ENCODE peak calls at places on chromosomes 12 and 14, in nine cellular contexts. One of them, this sample, is unnamed.

GRCh38 chr12:109732321-109733305 is 19.0 kb downstream of the FAM222A start:
- DNase-seq in naive thymus-derived CD8-positive, alpha-beta T cell: no peak
- DNase-seq in COR-L47: no peak
- DNase-seq in germinal center: no peak
- DNase-seq in T-helper 9 cell: no peak
- DNase-seq in pancreas: peak
- DNase-seq in choroid plexus epithelial cell: no peak
- DNase-seq in stimulated activated CD4-positive, alpha-beta T cell treated with anti-CD3 and anti-CD28 coated beads, Interleukin-2, amount 100 ng/mL, for 48 hours: no peak
- DNase-seq in activated T-helper 9 cell treated with anti-CD3 and anti-CD28 coated beads, Interleukin-2, amount 50 U/mL, for 16 hours: no peak
- DNase-seq in this sample: no peak

GRCh38 chr12:51076235-51076930 is 7.0 kb downstream of the CSRNP2 start:
- DNase-seq in T-helper 9 cell: no peak
- DNase-seq in choroid plexus epithelial cell: no peak
- DNase-seq in naive thymus-derived CD8-positive, alpha-beta T cell: no peak
- DNase-seq in germinal center: no peak
- DNase-seq in pancreas: no peak
- DNase-seq in COR-L47: no peak
- DNase-seq in stimulated activated CD4-positive, alpha-beta T cell treated with anti-CD3 and anti-CD28 coated beads, Interleukin-2, amount 100 ng/mL, for 48 hours: peak
- DNase-seq in activated T-helper 9 cell treated with anti-CD3 and anti-CD28 coated beads, Interleukin-2, amount 50 U/mL, for 16 hours: no peak
- DNase-seq in this sample: no peak

GRCh38 chr14:103118019-103118662 is 5.1 kb upstream of the TNFAIP2 start:
- DNase-seq in germinal center: no peak
- DNase-seq in naive thymus-derived CD8-positive, alpha-beta T cell: no peak
- DNase-seq in choroid plexus epithelial cell: no peak
- DNase-seq in T-helper 9 cell: no peak
- DNase-seq in stimulated activated CD4-positive, alpha-beta T cell treated with anti-CD3 and anti-CD28 coated beads, Interleukin-2, amount 100 ng/mL, for 48 hours: no peak
- DNase-seq in activated T-helper 9 cell treated with anti-CD3 and anti-CD28 coated beads, Interleukin-2, amount 50 U/mL, for 16 hours: no peak
- DNase-seq in COR-L47: no peak
- DNase-seq in pancreas: no peak
- DNase-seq in this sample: no peak

GRCh38 chr12:101207086-101207780 is 2.8 kb downstream of the SLC5A8 start:
- DNase-seq in pancreas: no peak
- DNase-seq in stimulated activated CD4-positive, alpha-beta T cell treated with anti-CD3 and anti-CD28 coated beads, Interleukin-2, amount 100 ng/mL, for 48 hours: no peak
- DNase-seq in choroid plexus epithelial cell: no peak
- DNase-seq in T-helper 9 cell: no peak
- DNase-seq in germinal center: no peak
- DNase-seq in naive thymus-derived CD8-positive, alpha-beta T cell: no peak
- DNase-seq in COR-L47: no peak
- DNase-seq in activated T-helper 9 cell treated with anti-CD3 and anti-CD28 coated beads, Interleukin-2, amount 50 U/mL, for 16 hours: no peak
- DNase-seq in this sample: no peak

GRCh38 chr12:100733817-100734593 is 60.6 kb upstream of the ANO4 start:
- DNase-seq in germinal center: no peak
- DNase-seq in COR-L47: peak
- DNase-seq in stimulated activated CD4-positive, alpha-beta T cell treated with anti-CD3 and anti-CD28 coated beads, Interleukin-2, amount 100 ng/mL, for 48 hours: no peak
- DNase-seq in choroid plexus epithelial cell: peak
- DNase-seq in pancreas: no peak
- DNase-seq in naive thymus-derived CD8-positive, alpha-beta T cell: no peak
- DNase-seq in T-helper 9 cell: no peak
- DNase-seq in activated T-helper 9 cell treated with anti-CD3 and anti-CD28 coated beads, Interleukin-2, amount 50 U/mL, for 16 hours: no peak
- DNase-seq in this sample: no peak

GRCh38 chr12:3662516-3662915 is 90.4 kb downstream of the CRACR2A start:
- DNase-seq in germinal center: no peak
- DNase-seq in COR-L47: no peak
- DNase-seq in choroid plexus epithelial cell: peak
- DNase-seq in pancreas: no peak
- DNase-seq in naive thymus-derived CD8-positive, alpha-beta T cell: no peak
- DNase-seq in T-helper 9 cell: no peak
- DNase-seq in activated T-helper 9 cell treated with anti-CD3 and anti-CD28 coated beads, Interleukin-2, amount 50 U/mL, for 16 hours: no peak
- DNase-seq in stimulated activated CD4-positive, alpha-beta T cell treated with anti-CD3 and anti-CD28 coated beads, Interleukin-2, amount 100 ng/mL, for 48 hours: no peak
- DNase-seq in this sample: no peak

GRCh38 chr14:89276424-89276975 is 140.5 kb downstream of the FOXN3 start:
- DNase-seq in germinal center: no peak
- DNase-seq in COR-L47: no peak
- DNase-seq in T-helper 9 cell: no peak
- DNase-seq in stimulated activated CD4-positive, alpha-beta T cell treated with anti-CD3 and anti-CD28 coated beads, Interleukin-2, amount 100 ng/mL, for 48 hours: peak
- DNase-seq in naive thymus-derived CD8-positive, alpha-beta T cell: peak
- DNase-seq in pancreas: peak
- DNase-seq in activated T-helper 9 cell treated with anti-CD3 and anti-CD28 coated beads, Interleukin-2, amount 50 U/mL, for 16 hours: peak
- DNase-seq in choroid plexus epithelial cell: peak
- DNase-seq in this sample: peak

GRCh38 chr12:18747960-18748359 is 10.0 kb downstream of the CAPZA3 start:
- DNase-seq in pancreas: no peak
- DNase-seq in germinal center: no peak
- DNase-seq in choroid plexus epithelial cell: peak
- DNase-seq in activated T-helper 9 cell treated with anti-CD3 and anti-CD28 coated beads, Interleukin-2, amount 50 U/mL, for 16 hours: no peak
- DNase-seq in naive thymus-derived CD8-positive, alpha-beta T cell: no peak
- DNase-seq in stimulated activated CD4-positive, alpha-beta T cell treated with anti-CD3 and anti-CD28 coated beads, Interleukin-2, amount 100 ng/mL, for 48 hours: no peak
- DNase-seq in COR-L47: no peak
- DNase-seq in T-helper 9 cell: no peak
- DNase-seq in this sample: no peak

GRCh38 chr14:24426912-24427536 is 2.4 kb downstream of the CBLN3 start:
- DNase-seq in activated T-helper 9 cell treated with anti-CD3 and anti-CD28 coated beads, Interleukin-2, amount 50 U/mL, for 16 hours: no peak
- DNase-seq in COR-L47: no peak
- DNase-seq in T-helper 9 cell: peak
- DNase-seq in choroid plexus epithelial cell: no peak
- DNase-seq in pancreas: peak
- DNase-seq in stimulated activated CD4-positive, alpha-beta T cell treated with anti-CD3 and anti-CD28 coated beads, Interleukin-2, amount 100 ng/mL, for 48 hours: no peak
- DNase-seq in germinal center: no peak
- DNase-seq in naive thymus-derived CD8-positive, alpha-beta T cell: no peak
- DNase-seq in this sample: no peak

GRCh38 chr12:66596189-66596588 is 82.7 kb downstream of the GRIP1 start:
- DNase-seq in naive thymus-derived CD8-positive, alpha-beta T cell: no peak
- DNase-seq in pancreas: no peak
- DNase-seq in choroid plexus epithelial cell: peak
- DNase-seq in stimulated activated CD4-positive, alpha-beta T cell treated with anti-CD3 and anti-CD28 coated beads, Interleukin-2, amount 100 ng/mL, for 48 hours: no peak
- DNase-seq in activated T-helper 9 cell treated with anti-CD3 and anti-CD28 coated beads, Interleukin-2, amount 50 U/mL, for 16 hours: no peak
- DNase-seq in COR-L47: no peak
- DNase-seq in germinal center: no peak
- DNase-seq in T-helper 9 cell: no peak
- DNase-seq in this sample: no peak

GRCh38 chr14:101020971-101021370 is 117.4 kb upstream of the RTL1 start:
- DNase-seq in naive thymus-derived CD8-positive, alpha-beta T cell: no peak
- DNase-seq in stimulated activated CD4-positive, alpha-beta T cell treated with anti-CD3 and anti-CD28 coated beads, Interleukin-2, amount 100 ng/mL, for 48 hours: no peak
- DNase-seq in pancreas: peak
- DNase-seq in COR-L47: no peak
- DNase-seq in choroid plexus epithelial cell: no peak
- DNase-seq in germinal center: no peak
- DNase-seq in activated T-helper 9 cell treated with anti-CD3 and anti-CD28 coated beads, Interleukin-2, amount 50 U/mL, for 16 hours: no peak
- DNase-seq in T-helper 9 cell: no peak
- DNase-seq in this sample: no peak

GRCh38 chr12:19415563-19415962 is 23.7 kb upstream of the AEBP2 start:
- DNase-seq in COR-L47: no peak
- DNase-seq in choroid plexus epithelial cell: no peak
- DNase-seq in stimulated activated CD4-positive, alpha-beta T cell treated with anti-CD3 and anti-CD28 coated beads, Interleukin-2, amount 100 ng/mL, for 48 hours: no peak
- DNase-seq in T-helper 9 cell: no peak
- DNase-seq in activated T-helper 9 cell treated with anti-CD3 and anti-CD28 coated beads, Interleukin-2, amount 50 U/mL, for 16 hours: no peak
- DNase-seq in naive thymus-derived CD8-positive, alpha-beta T cell: no peak
- DNase-seq in pancreas: no peak
- DNase-seq in germinal center: no peak
- DNase-seq in this sample: no peak

GRCh38 chr12:103583008-103583407 is 4.1 kb upstream of the STAB2 start:
- DNase-seq in T-helper 9 cell: no peak
- DNase-seq in COR-L47: no peak
- DNase-seq in activated T-helper 9 cell treated with anti-CD3 and anti-CD28 coated beads, Interleukin-2, amount 50 U/mL, for 16 hours: no peak
- DNase-seq in pancreas: no peak
- DNase-seq in choroid plexus epithelial cell: no peak
- DNase-seq in naive thymus-derived CD8-positive, alpha-beta T cell: no peak
- DNase-seq in stimulated activated CD4-positive, alpha-beta T cell treated with anti-CD3 and anti-CD28 coated beads, Interleukin-2, amount 100 ng/mL, for 48 hours: no peak
- DNase-seq in germinal center: no peak
- DNase-seq in this sample: no peak

GRCh38 chr12:106941481-106942156 is 14.1 kb upstream of the TMEM263 start:
- DNase-seq in choroid plexus epithelial cell: no peak
- DNase-seq in pancreas: no peak
- DNase-seq in germinal center: no peak
- DNase-seq in naive thymus-derived CD8-positive, alpha-beta T cell: no peak
- DNase-seq in T-helper 9 cell: no peak
- DNase-seq in COR-L47: no peak
- DNase-seq in stimulated activated CD4-positive, alpha-beta T cell treated with anti-CD3 and anti-CD28 coated beads, Interleukin-2, amount 100 ng/mL, for 48 hours: no peak
- DNase-seq in activated T-helper 9 cell treated with anti-CD3 and anti-CD28 coated beads, Interleukin-2, amount 50 U/mL, for 16 hours: no peak
- DNase-seq in this sample: no peak

GRCh38 chr12:103640410-103640809 is 53.3 kb downstream of the STAB2 start:
- DNase-seq in pancreas: no peak
- DNase-seq in activated T-helper 9 cell treated with anti-CD3 and anti-CD28 coated beads, Interleukin-2, amount 50 U/mL, for 16 hours: no peak
- DNase-seq in naive thymus-derived CD8-positive, alpha-beta T cell: no peak
- DNase-seq in choroid plexus epithelial cell: no peak
- DNase-seq in COR-L47: no peak
- DNase-seq in germinal center: no peak
- DNase-seq in stimulated activated CD4-positive, alpha-beta T cell treated with anti-CD3 and anti-CD28 coated beads, Interleukin-2, amount 100 ng/mL, for 48 hours: no peak
- DNase-seq in T-helper 9 cell: no peak
- DNase-seq in this sample: no peak

GRCh38 chr14:104436047-104436531 is 143.5 kb upstream of the C14orf180 start:
- DNase-seq in activated T-helper 9 cell treated with anti-CD3 and anti-CD28 coated beads, Interleukin-2, amount 50 U/mL, for 16 hours: no peak
- DNase-seq in naive thymus-derived CD8-positive, alpha-beta T cell: no peak
- DNase-seq in COR-L47: no peak
- DNase-seq in germinal center: no peak
- DNase-seq in stimulated activated CD4-positive, alpha-beta T cell treated with anti-CD3 and anti-CD28 coated beads, Interleukin-2, amount 100 ng/mL, for 48 hours: no peak
- DNase-seq in T-helper 9 cell: no peak
- DNase-seq in choroid plexus epithelial cell: peak
- DNase-seq in pancreas: peak
- DNase-seq in this sample: no peak

GRCh38 chr12:109721276-109721675 is 7.7 kb downstream of the FAM222A start:
- DNase-seq in stimulated activated CD4-positive, alpha-beta T cell treated with anti-CD3 and anti-CD28 coated beads, Interleukin-2, amount 100 ng/mL, for 48 hours: no peak
- DNase-seq in activated T-helper 9 cell treated with anti-CD3 and anti-CD28 coated beads, Interleukin-2, amount 50 U/mL, for 16 hours: no peak
- DNase-seq in naive thymus-derived CD8-positive, alpha-beta T cell: no peak
- DNase-seq in pancreas: peak
- DNase-seq in choroid plexus epithelial cell: no peak
- DNase-seq in T-helper 9 cell: no peak
- DNase-seq in COR-L47: no peak
- DNase-seq in germinal center: no peak
- DNase-seq in this sample: no peak

GRCh38 chr14:75470238-75470797 is 42.5 kb downstream of the JDP2 start:
- DNase-seq in stimulated activated CD4-positive, alpha-beta T cell treated with anti-CD3 and anti-CD28 coated beads, Interleukin-2, amount 100 ng/mL, for 48 hours: no peak
- DNase-seq in T-helper 9 cell: no peak
- DNase-seq in COR-L47: no peak
- DNase-seq in activated T-helper 9 cell treated with anti-CD3 and anti-CD28 coated beads, Interleukin-2, amount 50 U/mL, for 16 hours: no peak
- DNase-seq in choroid plexus epithelial cell: no peak
- DNase-seq in pancreas: no peak
- DNase-seq in naive thymus-derived CD8-positive, alpha-beta T cell: no peak
- DNase-seq in germinal center: peak
- DNase-seq in this sample: no peak

GRCh38 chr12:27852742-27853141 is 72.7 kb upstream of the MANSC4 start:
- DNase-seq in stimulated activated CD4-positive, alpha-beta T cell treated with anti-CD3 and anti-CD28 coated beads, Interleukin-2, amount 100 ng/mL, for 48 hours: no peak
- DNase-seq in germinal center: no peak
- DNase-seq in COR-L47: no peak
- DNase-seq in naive thymus-derived CD8-positive, alpha-beta T cell: no peak
- DNase-seq in choroid plexus epithelial cell: no peak
- DNase-seq in T-helper 9 cell: no peak
- DNase-seq in pancreas: no peak
- DNase-seq in activated T-helper 9 cell treated with anti-CD3 and anti-CD28 coated beads, Interleukin-2, amount 50 U/mL, for 16 hours: no peak
- DNase-seq in this sample: no peak

GRCh38 chr12:27020761-27021160 is 1.6 kb upstream of the MED21 start:
- DNase-seq in activated T-helper 9 cell treated with anti-CD3 and anti-CD28 coated beads, Interleukin-2, amount 50 U/mL, for 16 hours: no peak
- DNase-seq in naive thymus-derived CD8-positive, alpha-beta T cell: no peak
- DNase-seq in T-helper 9 cell: no peak
- DNase-seq in pancreas: no peak
- DNase-seq in germinal center: no peak
- DNase-seq in choroid plexus epithelial cell: no peak
- DNase-seq in stimulated activated CD4-positive, alpha-beta T cell treated with anti-CD3 and anti-CD28 coated beads, Interleukin-2, amount 100 ng/mL, for 48 hours: no peak
- DNase-seq in COR-L47: no peak
- DNase-seq in this sample: no peak

GRCh38 chr12:32134144-32134888 is 27.7 kb downstream of the BICD1 start:
- DNase-seq in T-helper 9 cell: no peak
- DNase-seq in stimulated activated CD4-positive, alpha-beta T cell treated with anti-CD3 and anti-CD28 coated beads, Interleukin-2, amount 100 ng/mL, for 48 hours: peak
- DNase-seq in pancreas: no peak
- DNase-seq in naive thymus-derived CD8-positive, alpha-beta T cell: no peak
- DNase-seq in COR-L47: no peak
- DNase-seq in activated T-helper 9 cell treated with anti-CD3 and anti-CD28 coated beads, Interleukin-2, amount 50 U/mL, for 16 hours: peak
- DNase-seq in choroid plexus epithelial cell: peak
- DNase-seq in germinal center: peak
- DNase-seq in this sample: peak

GRCh38 chr12:63068857-63069442 is 82.1 kb downstream of the AVPR1A start:
- DNase-seq in activated T-helper 9 cell treated with anti-CD3 and anti-CD28 coated beads, Interleukin-2, amount 50 U/mL, for 16 hours: no peak
- DNase-seq in pancreas: no peak
- DNase-seq in COR-L47: peak
- DNase-seq in germinal center: no peak
- DNase-seq in naive thymus-derived CD8-positive, alpha-beta T cell: no peak
- DNase-seq in T-helper 9 cell: no peak
- DNase-seq in choroid plexus epithelial cell: peak
- DNase-seq in stimulated activated CD4-positive, alpha-beta T cell treated with anti-CD3 and anti-CD28 coated beads, Interleukin-2, amount 100 ng/mL, for 48 hours: no peak
- DNase-seq in this sample: no peak

GRCh38 chr12:93195511-93195910 is 182.2 kb upstream of the NUDT4 start:
- DNase-seq in pancreas: no peak
- DNase-seq in T-helper 9 cell: no peak
- DNase-seq in COR-L47: no peak
- DNase-seq in naive thymus-derived CD8-positive, alpha-beta T cell: no peak
- DNase-seq in choroid plexus epithelial cell: no peak
- DNase-seq in activated T-helper 9 cell treated with anti-CD3 and anti-CD28 coated beads, Interleukin-2, amount 50 U/mL, for 16 hours: no peak
- DNase-seq in stimulated activated CD4-positive, alpha-beta T cell treated with anti-CD3 and anti-CD28 coated beads, Interleukin-2, amount 100 ng/mL, for 48 hours: no peak
- DNase-seq in germinal center: no peak
- DNase-seq in this sample: no peak

GRCh38 chr14:76080471-76080870 is 71.3 kb upstream of the GPATCH2L start:
- DNase-seq in activated T-helper 9 cell treated with anti-CD3 and anti-CD28 coated beads, Interleukin-2, amount 50 U/mL, for 16 hours: no peak
- DNase-seq in naive thymus-derived CD8-positive, alpha-beta T cell: no peak
- DNase-seq in T-helper 9 cell: no peak
- DNase-seq in stimulated activated CD4-positive, alpha-beta T cell treated with anti-CD3 and anti-CD28 coated beads, Interleukin-2, amount 100 ng/mL, for 48 hours: no peak
- DNase-seq in germinal center: no peak
- DNase-seq in choroid plexus epithelial cell: no peak
- DNase-seq in pancreas: no peak
- DNase-seq in COR-L47: no peak
- DNase-seq in this sample: no peak

GRCh38 chr12:103166949-103167348 is 209.5 kb downstream of the ASCL1 start:
- DNase-seq in T-helper 9 cell: no peak
- DNase-seq in naive thymus-derived CD8-positive, alpha-beta T cell: no peak
- DNase-seq in COR-L47: no peak
- DNase-seq in choroid plexus epithelial cell: no peak
- DNase-seq in pancreas: no peak
- DNase-seq in germinal center: no peak
- DNase-seq in stimulated activated CD4-positive, alpha-beta T cell treated with anti-CD3 and anti-CD28 coated beads, Interleukin-2, amount 100 ng/mL, for 48 hours: no peak
- DNase-seq in activated T-helper 9 cell treated with anti-CD3 and anti-CD28 coated beads, Interleukin-2, amount 50 U/mL, for 16 hours: no peak
- DNase-seq in this sample: no peak

GRCh38 chr12:58916891-58917570 is 3.3 kb downstream of the LRIG3 start:
- DNase-seq in naive thymus-derived CD8-positive, alpha-beta T cell: no peak
- DNase-seq in activated T-helper 9 cell treated with anti-CD3 and anti-CD28 coated beads, Interleukin-2, amount 50 U/mL, for 16 hours: no peak
- DNase-seq in germinal center: no peak
- DNase-seq in stimulated activated CD4-positive, alpha-beta T cell treated with anti-CD3 and anti-CD28 coated beads, Interleukin-2, amount 100 ng/mL, for 48 hours: no peak
- DNase-seq in T-helper 9 cell: no peak
- DNase-seq in pancreas: peak
- DNase-seq in choroid plexus epithelial cell: peak
- DNase-seq in COR-L47: no peak
- DNase-seq in this sample: no peak

GRCh38 chr14:93977790-93978581 is 1.6 kb upstream of the ASB2 start:
- DNase-seq in activated T-helper 9 cell treated with anti-CD3 and anti-CD28 coated beads, Interleukin-2, amount 50 U/mL, for 16 hours: peak
- DNase-seq in stimulated activated CD4-positive, alpha-beta T cell treated with anti-CD3 and anti-CD28 coated beads, Interleukin-2, amount 100 ng/mL, for 48 hours: peak
- DNase-seq in choroid plexus epithelial cell: no peak
- DNase-seq in germinal center: peak
- DNase-seq in pancreas: no peak
- DNase-seq in COR-L47: no peak
- DNase-seq in naive thymus-derived CD8-positive, alpha-beta T cell: peak
- DNase-seq in T-helper 9 cell: peak
- DNase-seq in this sample: peak

GRCh38 chr12:86229772-86230171 is 26.4 kb downstream of the MGAT4C start:
- DNase-seq in T-helper 9 cell: no peak
- DNase-seq in germinal center: no peak
- DNase-seq in stimulated activated CD4-positive, alpha-beta T cell treated with anti-CD3 and anti-CD28 coated beads, Interleukin-2, amount 100 ng/mL, for 48 hours: no peak
- DNase-seq in pancreas: no peak
- DNase-seq in naive thymus-derived CD8-positive, alpha-beta T cell: no peak
- DNase-seq in COR-L47: no peak
- DNase-seq in activated T-helper 9 cell treated with anti-CD3 and anti-CD28 coated beads, Interleukin-2, amount 50 U/mL, for 16 hours: no peak
- DNase-seq in choroid plexus epithelial cell: no peak
- DNase-seq in this sample: no peak

GRCh38 chr12:57261385-57261784 is 10.4 kb upstream of the STAC3 start:
- DNase-seq in T-helper 9 cell: no peak
- DNase-seq in naive thymus-derived CD8-positive, alpha-beta T cell: no peak
- DNase-seq in activated T-helper 9 cell treated with anti-CD3 and anti-CD28 coated beads, Interleukin-2, amount 50 U/mL, for 16 hours: no peak
- DNase-seq in COR-L47: peak
- DNase-seq in choroid plexus epithelial cell: no peak
- DNase-seq in stimulated activated CD4-positive, alpha-beta T cell treated with anti-CD3 and anti-CD28 coated beads, Interleukin-2, amount 100 ng/mL, for 48 hours: no peak
- DNase-seq in germinal center: no peak
- DNase-seq in pancreas: no peak
- DNase-seq in this sample: no peak

GRCh38 chr12:22543246-22544037 is 900 bp downstream of the C2CD5 start:
- DNase-seq in germinal center: peak
- DNase-seq in choroid plexus epithelial cell: peak
- DNase-seq in pancreas: peak
- DNase-seq in activated T-helper 9 cell treated with anti-CD3 and anti-CD28 coated beads, Interleukin-2, amount 50 U/mL, for 16 hours: peak
- DNase-seq in COR-L47: peak
- DNase-seq in stimulated activated CD4-positive, alpha-beta T cell treated with anti-CD3 and anti-CD28 coated beads, Interleukin-2, amount 100 ng/mL, for 48 hours: peak
- DNase-seq in naive thymus-derived CD8-positive, alpha-beta T cell: peak
- DNase-seq in T-helper 9 cell: peak
- DNase-seq in this sample: peak

GRCh38 chr14:50830932-50831703 is at the start of gene NIN:
- DNase-seq in COR-L47: peak
- DNase-seq in germinal center: peak
- DNase-seq in T-helper 9 cell: peak
- DNase-seq in pancreas: peak
- DNase-seq in naive thymus-derived CD8-positive, alpha-beta T cell: peak
- DNase-seq in choroid plexus epithelial cell: peak
- DNase-seq in activated T-helper 9 cell treated with anti-CD3 and anti-CD28 coated beads, Interleukin-2, amount 50 U/mL, for 16 hours: peak
- DNase-seq in stimulated activated CD4-positive, alpha-beta T cell treated with anti-CD3 and anti-CD28 coated beads, Interleukin-2, amount 100 ng/mL, for 48 hours: peak
- DNase-seq in this sample: peak

This sample was measured in stimulated activated naive B cell treated with anti-CD40 and anti-IgM and Interleukin-4, amounts not matched to agents 10 μg/mL and 1 μg/mL and 100 μg/mL, for 72 hours.